ENCODE peak calls at places on chromosomes 13 and 19, in seven cellular contexts. N is GM12891, I is GM12878, G is SK-N-SH, E is GM12892, L is K562, C is H1. W is an unnamed sample.

GRCh38 chr13:46908511-46908910 is 11.7 kb upstream of the HTR2A start:
- DNase-seq in N (no peak), I (no peak), G (no peak), E (no peak), L (no peak), C (no peak), W (no peak)

GRCh38 chr19:5953034-5953589 is 24.8 kb downstream of the RANBP3 start:
- DNase-seq in N (no peak), I (no peak), G (no peak), E (no peak), L (no peak), C (no peak), W (no peak)

GRCh38 chr19:55208880-55209429 is 346 bp downstream of the PTPRH start:
- DNase-seq in N (no peak), I (no peak), G (no peak), E (no peak), L (peak; percentile 10), C (no peak), W (no peak)

GRCh38 chr19:56105090-56105701 is 15.9 kb downstream of the ZNF787 start:
- DNase-seq in N (peak; percentile 56), I (no peak), G (no peak), E (no peak), L (no peak), C (peak; percentile 61), W (peak; percentile 78)

GRCh38 chr13:31242935-31243334 is 43.2 kb downstream of the B3GLCT start:
- DNase-seq in N (no peak), I (no peak), G (no peak), E (no peak), L (no peak), C (no peak), W (no peak)

GRCh38 chr13:78660130-78660857 is 1.3 kb upstream of the OBI1 start:
- DNase-seq in N (no peak), I (no peak), G (peak; percentile 47), E (no peak), L (no peak), C (no peak), W (peak; percentile 25)

GRCh38 chr19:55632463-55632834 is 8.1 kb upstream of the ZNF784 start:
- DNase-seq in N (no peak), I (peak; percentile 75), G (peak; percentile 62), E (no peak), L (peak; percentile 64), C (no peak), W (peak; percentile 88)

GRCh38 chr19:4539697-4540581 is at the start of gene LRG1:
- DNase-seq in N (no peak), I (peak; percentile 30), G (no peak), E (no peak), L (peak; percentile 91), C (no peak), W (peak; percentile 86)

GRCh38 chr13:77985866-77986636 is 67.4 kb upstream of the EDNRB start:
- DNase-seq in N (no peak), I (no peak), G (no peak), E (no peak), L (no peak), C (no peak), W (no peak)

GRCh38 chr13:41199526-41199925 is 5.2 kb upstream of the KBTBD7 start:
- DNase-seq in N (peak; percentile 8), I (peak; percentile 33), G (no peak), E (no peak), L (no peak), C (no peak), W (no peak)

GRCh38 chr13:30908416-30908980 is 2.4 kb downstream of the MEDAG start:
- DNase-seq in N (no peak), I (no peak), G (peak; percentile 65), E (no peak), L (no peak), C (no peak), W (no peak)

GRCh38 chr19:46860846-46861690 is at the start of gene ARHGAP35:
- DNase-seq in N (peak; percentile 84), I (no peak), G (peak; percentile 92), E (peak; percentile 85), L (peak; percentile 92), C (no peak), W (no peak)

GRCh38 chr13:45225370-45225769 is 24.5 kb upstream of the KCTD4 start:
- DNase-seq in N (no peak), I (no peak), G (no peak), E (no peak), L (no peak), C (no peak), W (no peak)

GRCh38 chr19:17721821-17722220 is 2.5 kb downstream of the MAP1S start:
- DNase-seq in N (no peak), I (no peak), G (no peak), E (no peak), L (no peak), C (no peak), W (no peak)

GRCh38 chr19:54191671-54192453 is 754 bp downstream of the TSEN34 start:
- DNase-seq in N (no peak), I (no peak), G (no peak), E (no peak), L (no peak), C (no peak), W (no peak)

GRCh38 chr19:43315851-43316250 is 37.6 kb upstream of the CD177 start:
- DNase-seq in N (no peak), I (no peak), G (no peak), E (no peak), L (peak; percentile 14), C (no peak), W (no peak)

GRCh38 chr13:112792511-112792910 is 102.7 kb downstream of the ATP11A start:
- DNase-seq in N (no peak), I (no peak), G (no peak), E (no peak), L (no peak), C (no peak), W (no peak)
- TF ChIP-seq TAF1 in N (no peak), I (no peak), G (no peak), E (no peak), L (no peak), C (no peak), W (no peak)

GRCh38 chr13:98297043-98297442 is 120.0 kb upstream of the RNF113B start:
- DNase-seq in N (no peak), I (no peak), G (no peak), E (no peak), L (no peak), C (no peak), W (no peak)
- TF ChIP-seq TAF1 in N (no peak), I (no peak), G (no peak), E (no peak), L (no peak), C (no peak), W (no peak)

DNA sequence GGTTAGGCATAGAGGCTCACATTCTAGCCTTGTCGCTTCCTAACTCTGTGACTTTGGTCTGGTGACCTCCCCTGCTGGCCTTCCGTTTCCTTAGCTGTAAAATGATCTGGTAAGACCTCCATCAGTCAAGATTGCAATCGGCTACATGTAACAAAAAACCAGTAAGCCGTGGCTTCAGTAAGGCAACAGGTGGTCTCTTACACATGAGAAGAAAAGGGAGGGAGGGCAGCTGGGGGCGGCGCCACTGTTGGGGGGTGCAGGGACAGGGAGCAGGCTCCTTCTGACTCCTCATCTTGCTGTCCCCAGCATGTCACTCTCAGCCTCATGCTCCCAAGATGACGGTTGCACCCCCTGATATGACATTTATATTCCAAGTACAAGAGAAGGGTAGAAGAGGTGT is 148.0 kb downstream of the SIPA1L3 start:
- DNase-seq in N (no peak), I (no peak), G (no peak), E (no peak), L (no peak), C (no peak), W (no peak)
- TF ChIP-seq TAF1 in N (no peak), I (no peak), G (no peak), E (no peak), L (no peak), C (no peak), W (no peak)

GRCh38 chr13:113735750-113736149 is 23.3 kb upstream of the TMEM255B start:
- DNase-seq in N (no peak), I (no peak), G (no peak), E (no peak), L (no peak), C (no peak), W (no peak)

GRCh38 chr13:113734826-113735125 is 24.2 kb upstream of the TMEM255B start:
- DNase-seq in N (no peak), I (no peak), G (no peak), E (no peak), L (no peak), C (no peak), W (no peak)

GRCh38 chr13:113736258-113736731 is 22.7 kb upstream of the TMEM255B start:
- DNase-seq in N (no peak), I (no peak), G (no peak), E (no peak), L (no peak), C (no peak), W (peak; percentile 71)

GRCh38 chr13:113734099-113734825 is 24.8 kb upstream of the TMEM255B start:
- DNase-seq in N (no peak), I (no peak), G (no peak), E (no peak), L (no peak), C (no peak), W (no peak)

DNA sequence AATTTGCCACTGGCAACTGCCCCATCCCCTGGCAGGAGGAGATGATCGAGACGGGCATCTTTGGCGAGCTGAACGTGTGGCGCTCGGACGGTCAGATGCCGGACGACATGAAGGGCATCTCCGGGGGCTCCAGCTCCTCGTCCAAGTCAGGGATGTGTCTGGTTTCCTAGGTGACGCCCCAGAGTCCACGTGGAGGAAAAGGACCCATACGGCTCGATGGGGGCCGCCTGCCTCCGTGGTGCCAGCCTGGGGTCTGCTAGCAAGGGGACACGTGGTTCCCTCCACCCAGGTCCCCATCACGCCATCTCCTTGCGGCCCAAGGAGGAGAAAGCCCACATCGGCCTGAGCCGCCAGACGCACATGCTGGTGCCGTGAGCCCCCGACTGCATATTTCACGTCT is 23.8 kb upstream of the TMEM255B start:
- DNase-seq in N (no peak), I (no peak), G (no peak), E (no peak), L (no peak), C (no peak), W (no peak)
- TF ChIP-seq TAF1 in N (no peak), I (no peak), G (no peak), E (no peak), L (no peak), C (no peak), W (no peak)

GRCh38 chr13:99955747-99956472 is 15.7 kb downstream of the ZIC5 start:
- DNase-seq in N (no peak), I (no peak), G (no peak), E (no peak), L (no peak), C (no peak), W (no peak)
- TF ChIP-seq TAF1 in N (no peak), I (no peak), G (no peak), E (no peak), L (no peak), C (no peak), W (no peak)

GRCh38 chr13:23679214-23679613 is 109.0 kb downstream of the TNFRSF19 start:
- DNase-seq in N (no peak), I (no peak), G (no peak), E (no peak), L (no peak), C (no peak), W (no peak)
- TF ChIP-seq TAF1 in N (no peak), I (no peak), G (no peak), E (no peak), L (no peak), C (no peak), W (no peak)

W was measured in HepG2.